ENCODE peak calls at places on chromosomes 6 and 20, in eight cellular contexts. One of them, this sample, is unnamed.

GRCh38 chr6:137290601-137291261 is 71.5 kb upstream of the IFNGR1 start:
- DNase-seq in mammary epithelial cell: peak
- DNase-seq in AG04450: no peak
- DNase-seq in fibroblast of pulmonary artery: no peak
- DNase-seq in iris pigment epithelial cell: no peak
- DNase-seq in neural crest cell: no peak
- DNase-seq in NCI-H1436: no peak
- DNase-seq in activated naive CD8-positive, alpha-beta T cell treated with anti-CD3 and anti-CD28 coated beads, Interleukin-2, amount 10 ng/mL, durations not matched to agents 7 days and 5 days: no peak
- DNase-seq in this sample: no peak

GRCh38 chr6:15628499-15629131 is 34.2 kb downstream of the DTNBP1 start:
- DNase-seq in mammary epithelial cell: peak
- DNase-seq in AG04450: peak
- DNase-seq in fibroblast of pulmonary artery: peak
- DNase-seq in iris pigment epithelial cell: peak
- DNase-seq in neural crest cell: no peak
- DNase-seq in NCI-H1436: no peak
- DNase-seq in activated naive CD8-positive, alpha-beta T cell treated with anti-CD3 and anti-CD28 coated beads, Interleukin-2, amount 10 ng/mL, durations not matched to agents 7 days and 5 days: no peak
- DNase-seq in this sample: no peak

GRCh38 chr20:63580796-63581461 is 6.9 kb upstream of the HELZ2 start:
- DNase-seq in mammary epithelial cell: peak
- DNase-seq in AG04450: no peak
- DNase-seq in fibroblast of pulmonary artery: peak
- DNase-seq in iris pigment epithelial cell: peak
- DNase-seq in neural crest cell: no peak
- DNase-seq in NCI-H1436: peak
- DNase-seq in activated naive CD8-positive, alpha-beta T cell treated with anti-CD3 and anti-CD28 coated beads, Interleukin-2, amount 10 ng/mL, durations not matched to agents 7 days and 5 days: no peak
- DNase-seq in this sample: peak

GRCh38 chr6:79670789-79671188 is 39.7 kb downstream of the SH3BGRL2 start:
- DNase-seq in mammary epithelial cell: no peak
- DNase-seq in AG04450: no peak
- DNase-seq in fibroblast of pulmonary artery: no peak
- DNase-seq in iris pigment epithelial cell: no peak
- DNase-seq in neural crest cell: no peak
- DNase-seq in NCI-H1436: peak
- DNase-seq in activated naive CD8-positive, alpha-beta T cell treated with anti-CD3 and anti-CD28 coated beads, Interleukin-2, amount 10 ng/mL, durations not matched to agents 7 days and 5 days: no peak
- DNase-seq in this sample: no peak

GRCh38 chr20:39893013-39893685 is 795.9 kb downstream of the MAFB start:
- DNase-seq in mammary epithelial cell: peak
- DNase-seq in AG04450: peak
- DNase-seq in fibroblast of pulmonary artery: peak
- DNase-seq in iris pigment epithelial cell: peak
- DNase-seq in neural crest cell: no peak
- DNase-seq in NCI-H1436: no peak
- DNase-seq in activated naive CD8-positive, alpha-beta T cell treated with anti-CD3 and anti-CD28 coated beads, Interleukin-2, amount 10 ng/mL, durations not matched to agents 7 days and 5 days: no peak
- DNase-seq in this sample: no peak

GRCh38 chr6:150334790-150335783 is 33.7 kb upstream of the IYD start:
- DNase-seq in mammary epithelial cell: peak
- DNase-seq in AG04450: peak
- DNase-seq in fibroblast of pulmonary artery: peak
- DNase-seq in iris pigment epithelial cell: peak
- DNase-seq in neural crest cell: peak
- DNase-seq in NCI-H1436: peak
- DNase-seq in activated naive CD8-positive, alpha-beta T cell treated with anti-CD3 and anti-CD28 coated beads, Interleukin-2, amount 10 ng/mL, durations not matched to agents 7 days and 5 days: no peak
- DNase-seq in this sample: no peak

GRCh38 chr6:133208183-133208755 is 32.9 kb upstream of the EYA4 start:
- DNase-seq in mammary epithelial cell: no peak
- DNase-seq in AG04450: peak
- DNase-seq in fibroblast of pulmonary artery: no peak
- DNase-seq in iris pigment epithelial cell: peak
- DNase-seq in neural crest cell: no peak
- DNase-seq in NCI-H1436: no peak
- DNase-seq in activated naive CD8-positive, alpha-beta T cell treated with anti-CD3 and anti-CD28 coated beads, Interleukin-2, amount 10 ng/mL, durations not matched to agents 7 days and 5 days: no peak
- DNase-seq in this sample: no peak

GRCh38 chr20:52130406-52130805 is 61.2 kb downstream of the ZFP64 start:
- DNase-seq in mammary epithelial cell: no peak
- DNase-seq in AG04450: no peak
- DNase-seq in fibroblast of pulmonary artery: peak
- DNase-seq in iris pigment epithelial cell: peak
- DNase-seq in neural crest cell: no peak
- DNase-seq in NCI-H1436: no peak
- DNase-seq in activated naive CD8-positive, alpha-beta T cell treated with anti-CD3 and anti-CD28 coated beads, Interleukin-2, amount 10 ng/mL, durations not matched to agents 7 days and 5 days: no peak
- DNase-seq in this sample: no peak

GRCh38 chr20:37914672-37915433 is 11.9 kb downstream of the VSTM2L start:
- DNase-seq in mammary epithelial cell: no peak
- DNase-seq in AG04450: no peak
- DNase-seq in fibroblast of pulmonary artery: no peak
- DNase-seq in iris pigment epithelial cell: no peak
- DNase-seq in neural crest cell: peak
- DNase-seq in NCI-H1436: peak
- DNase-seq in activated naive CD8-positive, alpha-beta T cell treated with anti-CD3 and anti-CD28 coated beads, Interleukin-2, amount 10 ng/mL, durations not matched to agents 7 days and 5 days: peak
- DNase-seq in this sample: peak

GRCh38 chr6:157019115-157019628 is 242.0 kb downstream of the ARID1B start:
- DNase-seq in mammary epithelial cell: no peak
- DNase-seq in AG04450: no peak
- DNase-seq in fibroblast of pulmonary artery: no peak
- DNase-seq in iris pigment epithelial cell: no peak
- DNase-seq in neural crest cell: no peak
- DNase-seq in NCI-H1436: no peak
- DNase-seq in activated naive CD8-positive, alpha-beta T cell treated with anti-CD3 and anti-CD28 coated beads, Interleukin-2, amount 10 ng/mL, durations not matched to agents 7 days and 5 days: no peak
- DNase-seq in this sample: no peak

GRCh38 chr6:5316946-5317345 is 55.6 kb downstream of the FARS2 start:
- DNase-seq in mammary epithelial cell: no peak
- DNase-seq in AG04450: no peak
- DNase-seq in fibroblast of pulmonary artery: no peak
- DNase-seq in iris pigment epithelial cell: no peak
- DNase-seq in neural crest cell: no peak
- DNase-seq in NCI-H1436: no peak
- DNase-seq in activated naive CD8-positive, alpha-beta T cell treated with anti-CD3 and anti-CD28 coated beads, Interleukin-2, amount 10 ng/mL, durations not matched to agents 7 days and 5 days: no peak
- DNase-seq in this sample: no peak

GRCh38 chr20:44592366-44592765 is 10.0 kb downstream of the PKIG start:
- DNase-seq in mammary epithelial cell: no peak
- DNase-seq in AG04450: no peak
- DNase-seq in fibroblast of pulmonary artery: no peak
- DNase-seq in iris pigment epithelial cell: no peak
- DNase-seq in neural crest cell: no peak
- DNase-seq in NCI-H1436: no peak
- DNase-seq in activated naive CD8-positive, alpha-beta T cell treated with anti-CD3 and anti-CD28 coated beads, Interleukin-2, amount 10 ng/mL, durations not matched to agents 7 days and 5 days: no peak
- DNase-seq in this sample: no peak

GRCh38 chr6:142810952-142811514 is 133.9 kb downstream of the HIVEP2 start:
- DNase-seq in mammary epithelial cell: no peak
- DNase-seq in AG04450: peak
- DNase-seq in fibroblast of pulmonary artery: no peak
- DNase-seq in iris pigment epithelial cell: peak
- DNase-seq in neural crest cell: no peak
- DNase-seq in NCI-H1436: no peak
- DNase-seq in activated naive CD8-positive, alpha-beta T cell treated with anti-CD3 and anti-CD28 coated beads, Interleukin-2, amount 10 ng/mL, durations not matched to agents 7 days and 5 days: no peak
- DNase-seq in this sample: no peak

GRCh38 chr6:137210903-137211302 is 8.3 kb downstream of the IFNGR1 start:
- DNase-seq in mammary epithelial cell: no peak
- DNase-seq in AG04450: no peak
- DNase-seq in fibroblast of pulmonary artery: peak
- DNase-seq in iris pigment epithelial cell: peak
- DNase-seq in neural crest cell: no peak
- DNase-seq in NCI-H1436: no peak
- DNase-seq in activated naive CD8-positive, alpha-beta T cell treated with anti-CD3 and anti-CD28 coated beads, Interleukin-2, amount 10 ng/mL, durations not matched to agents 7 days and 5 days: no peak
- DNase-seq in this sample: no peak

GRCh38 chr6:11771473-11772048 is 7.0 kb downstream of the ADTRP start:
- DNase-seq in mammary epithelial cell: peak
- DNase-seq in AG04450: no peak
- DNase-seq in fibroblast of pulmonary artery: no peak
- DNase-seq in iris pigment epithelial cell: peak
- DNase-seq in neural crest cell: no peak
- DNase-seq in NCI-H1436: no peak
- DNase-seq in activated naive CD8-positive, alpha-beta T cell treated with anti-CD3 and anti-CD28 coated beads, Interleukin-2, amount 10 ng/mL, durations not matched to agents 7 days and 5 days: no peak
- DNase-seq in this sample: no peak

GRCh38 chr6:38871745-38872568 is 156.8 kb downstream of the DNAH8 start:
- DNase-seq in mammary epithelial cell: peak
- DNase-seq in AG04450: peak
- DNase-seq in fibroblast of pulmonary artery: peak
- DNase-seq in iris pigment epithelial cell: peak
- DNase-seq in neural crest cell: peak
- DNase-seq in NCI-H1436: peak
- DNase-seq in activated naive CD8-positive, alpha-beta T cell treated with anti-CD3 and anti-CD28 coated beads, Interleukin-2, amount 10 ng/mL, durations not matched to agents 7 days and 5 days: peak
- DNase-seq in this sample: peak

GRCh38 chr20:52622086-52622485 is 350.1 kb upstream of the TSHZ2 start:
- DNase-seq in mammary epithelial cell: no peak
- DNase-seq in AG04450: no peak
- DNase-seq in fibroblast of pulmonary artery: peak
- DNase-seq in iris pigment epithelial cell: no peak
- DNase-seq in neural crest cell: no peak
- DNase-seq in NCI-H1436: no peak
- DNase-seq in activated naive CD8-positive, alpha-beta T cell treated with anti-CD3 and anti-CD28 coated beads, Interleukin-2, amount 10 ng/mL, durations not matched to agents 7 days and 5 days: no peak
- DNase-seq in this sample: no peak

GRCh38 chr20:43945391-43946205 is 30.9 kb downstream of the TOX2 start:
- DNase-seq in mammary epithelial cell: no peak
- DNase-seq in AG04450: no peak
- DNase-seq in fibroblast of pulmonary artery: no peak
- DNase-seq in iris pigment epithelial cell: no peak
- DNase-seq in neural crest cell: no peak
- DNase-seq in NCI-H1436: no peak
- DNase-seq in activated naive CD8-positive, alpha-beta T cell treated with anti-CD3 and anti-CD28 coated beads, Interleukin-2, amount 10 ng/mL, durations not matched to agents 7 days and 5 days: no peak
- DNase-seq in this sample: no peak

GRCh38 chr20:49770634-49771033 is 42.0 kb upstream of the SLC9A8 start:
- DNase-seq in mammary epithelial cell: no peak
- DNase-seq in AG04450: no peak
- DNase-seq in fibroblast of pulmonary artery: no peak
- DNase-seq in iris pigment epithelial cell: no peak
- DNase-seq in neural crest cell: no peak
- DNase-seq in NCI-H1436: no peak
- DNase-seq in activated naive CD8-positive, alpha-beta T cell treated with anti-CD3 and anti-CD28 coated beads, Interleukin-2, amount 10 ng/mL, durations not matched to agents 7 days and 5 days: no peak
- DNase-seq in this sample: no peak

GRCh38 chr20:50575869-50576720 is 65.9 kb downstream of the PTPN1 start:
- DNase-seq in mammary epithelial cell: no peak
- DNase-seq in AG04450: no peak
- DNase-seq in fibroblast of pulmonary artery: peak
- DNase-seq in iris pigment epithelial cell: peak
- DNase-seq in neural crest cell: peak
- DNase-seq in NCI-H1436: no peak
- DNase-seq in activated naive CD8-positive, alpha-beta T cell treated with anti-CD3 and anti-CD28 coated beads, Interleukin-2, amount 10 ng/mL, durations not matched to agents 7 days and 5 days: peak
- DNase-seq in this sample: no peak

GRCh38 chr6:29517728-29518440 is 30.1 kb upstream of the MAS1L start:
- DNase-seq in mammary epithelial cell: no peak
- DNase-seq in AG04450: no peak
- DNase-seq in fibroblast of pulmonary artery: no peak
- DNase-seq in iris pigment epithelial cell: no peak
- DNase-seq in neural crest cell: no peak
- DNase-seq in NCI-H1436: no peak
- DNase-seq in activated naive CD8-positive, alpha-beta T cell treated with anti-CD3 and anti-CD28 coated beads, Interleukin-2, amount 10 ng/mL, durations not matched to agents 7 days and 5 days: no peak
- DNase-seq in this sample: no peak

GRCh38 chr20:49163696-49164095 is 24.4 kb downstream of the STAU1 start:
- DNase-seq in mammary epithelial cell: no peak
- DNase-seq in AG04450: no peak
- DNase-seq in fibroblast of pulmonary artery: no peak
- DNase-seq in iris pigment epithelial cell: no peak
- DNase-seq in neural crest cell: no peak
- DNase-seq in NCI-H1436: no peak
- DNase-seq in activated naive CD8-positive, alpha-beta T cell treated with anti-CD3 and anti-CD28 coated beads, Interleukin-2, amount 10 ng/mL, durations not matched to agents 7 days and 5 days: no peak
- DNase-seq in this sample: no peak

GRCh38 chr6:131082335-131082734 is 19.3 kb upstream of the EPB41L2 start:
- DNase-seq in mammary epithelial cell: no peak
- DNase-seq in AG04450: no peak
- DNase-seq in fibroblast of pulmonary artery: no peak
- DNase-seq in iris pigment epithelial cell: no peak
- DNase-seq in neural crest cell: no peak
- DNase-seq in NCI-H1436: no peak
- DNase-seq in activated naive CD8-positive, alpha-beta T cell treated with anti-CD3 and anti-CD28 coated beads, Interleukin-2, amount 10 ng/mL, durations not matched to agents 7 days and 5 days: no peak
- DNase-seq in this sample: no peak

GRCh38 chr20:47622118-47622665 is 120.5 kb downstream of the NCOA3 start:
- DNase-seq in mammary epithelial cell: no peak
- DNase-seq in AG04450: no peak
- DNase-seq in fibroblast of pulmonary artery: no peak
- DNase-seq in iris pigment epithelial cell: no peak
- DNase-seq in neural crest cell: no peak
- DNase-seq in NCI-H1436: no peak
- DNase-seq in activated naive CD8-positive, alpha-beta T cell treated with anti-CD3 and anti-CD28 coated beads, Interleukin-2, amount 10 ng/mL, durations not matched to agents 7 days and 5 days: no peak
- DNase-seq in this sample: no peak

GRCh38 chr6:41505084-41506049 is 40.8 kb upstream of the FOXP4 start:
- DNase-seq in mammary epithelial cell: peak
- DNase-seq in AG04450: peak
- DNase-seq in fibroblast of pulmonary artery: peak
- DNase-seq in iris pigment epithelial cell: peak
- DNase-seq in neural crest cell: no peak
- DNase-seq in NCI-H1436: peak
- DNase-seq in activated naive CD8-positive, alpha-beta T cell treated with anti-CD3 and anti-CD28 coated beads, Interleukin-2, amount 10 ng/mL, durations not matched to agents 7 days and 5 days: no peak
- DNase-seq in this sample: no peak

GRCh38 chr6:87029711-87030314 is 65.1 kb downstream of the CGA start:
- DNase-seq in mammary epithelial cell: peak
- DNase-seq in AG04450: peak
- DNase-seq in fibroblast of pulmonary artery: peak
- DNase-seq in iris pigment epithelial cell: peak
- DNase-seq in neural crest cell: no peak
- DNase-seq in NCI-H1436: peak
- DNase-seq in activated naive CD8-positive, alpha-beta T cell treated with anti-CD3 and anti-CD28 coated beads, Interleukin-2, amount 10 ng/mL, durations not matched to agents 7 days and 5 days: no peak
- DNase-seq in this sample: peak

GRCh38 chr20:46539113-46539512 is 11.3 kb downstream of the OCSTAMP start:
- DNase-seq in mammary epithelial cell: no peak
- DNase-seq in AG04450: no peak
- DNase-seq in fibroblast of pulmonary artery: no peak
- DNase-seq in iris pigment epithelial cell: no peak
- DNase-seq in neural crest cell: no peak
- DNase-seq in NCI-H1436: no peak
- DNase-seq in activated naive CD8-positive, alpha-beta T cell treated with anti-CD3 and anti-CD28 coated beads, Interleukin-2, amount 10 ng/mL, durations not matched to agents 7 days and 5 days: no peak
- DNase-seq in this sample: no peak

GRCh38 chr6:156953125-156953477 is 175.9 kb downstream of the ARID1B start:
- DNase-seq in mammary epithelial cell: no peak
- DNase-seq in AG04450: no peak
- DNase-seq in fibroblast of pulmonary artery: peak
- DNase-seq in iris pigment epithelial cell: no peak
- DNase-seq in neural crest cell: no peak
- DNase-seq in NCI-H1436: no peak
- DNase-seq in activated naive CD8-positive, alpha-beta T cell treated with anti-CD3 and anti-CD28 coated beads, Interleukin-2, amount 10 ng/mL, durations not matched to agents 7 days and 5 days: no peak
- DNase-seq in this sample: no peak

GRCh38 chr6:116268589-116269293 is 11.0 kb downstream of the TSPYL1 start:
- DNase-seq in mammary epithelial cell: peak
- DNase-seq in AG04450: peak
- DNase-seq in fibroblast of pulmonary artery: peak
- DNase-seq in iris pigment epithelial cell: peak
- DNase-seq in neural crest cell: no peak
- DNase-seq in NCI-H1436: peak
- DNase-seq in activated naive CD8-positive, alpha-beta T cell treated with anti-CD3 and anti-CD28 coated beads, Interleukin-2, amount 10 ng/mL, durations not matched to agents 7 days and 5 days: no peak
- DNase-seq in this sample: peak

GRCh38 chr6:36320475-36320874 is 16.2 kb downstream of the BNIP5 start:
- DNase-seq in mammary epithelial cell: no peak
- DNase-seq in AG04450: no peak
- DNase-seq in fibroblast of pulmonary artery: no peak
- DNase-seq in iris pigment epithelial cell: no peak
- DNase-seq in neural crest cell: no peak
- DNase-seq in NCI-H1436: no peak
- DNase-seq in activated naive CD8-positive, alpha-beta T cell treated with anti-CD3 and anti-CD28 coated beads, Interleukin-2, amount 10 ng/mL, durations not matched to agents 7 days and 5 days: no peak
- DNase-seq in this sample: no peak

GRCh38 chr6:112934433-112935327 is 587.5 kb downstream of the RFPL4B start:
- DNase-seq in mammary epithelial cell: no peak
- DNase-seq in AG04450: no peak
- DNase-seq in fibroblast of pulmonary artery: no peak
- DNase-seq in iris pigment epithelial cell: no peak
- DNase-seq in neural crest cell: no peak
- DNase-seq in NCI-H1436: no peak
- DNase-seq in activated naive CD8-positive, alpha-beta T cell treated with anti-CD3 and anti-CD28 coated beads, Interleukin-2, amount 10 ng/mL, durations not matched to agents 7 days and 5 days: no peak
- DNase-seq in this sample: no peak

GRCh38 chr6:63565727-63566625 is 6.3 kb upstream of the LOC128125822 start:
- DNase-seq in mammary epithelial cell: no peak
- DNase-seq in AG04450: no peak
- DNase-seq in fibroblast of pulmonary artery: peak
- DNase-seq in iris pigment epithelial cell: peak
- DNase-seq in neural crest cell: no peak
- DNase-seq in NCI-H1436: no peak
- DNase-seq in activated naive CD8-positive, alpha-beta T cell treated with anti-CD3 and anti-CD28 coated beads, Interleukin-2, amount 10 ng/mL, durations not matched to agents 7 days and 5 days: no peak
- DNase-seq in this sample: no peak

GRCh38 chr6:79964607-79965081 is 17.3 kb upstream of the ELOVL4 start:
- DNase-seq in mammary epithelial cell: no peak
- DNase-seq in AG04450: no peak
- DNase-seq in fibroblast of pulmonary artery: no peak
- DNase-seq in iris pigment epithelial cell: no peak
- DNase-seq in neural crest cell: no peak
- DNase-seq in NCI-H1436: no peak
- DNase-seq in activated naive CD8-positive, alpha-beta T cell treated with anti-CD3 and anti-CD28 coated beads, Interleukin-2, amount 10 ng/mL, durations not matched to agents 7 days and 5 days: no peak
- DNase-seq in this sample: no peak

GRCh38 chr6:54646069-54646468 is 200.5 kb upstream of the FAM83B start:
- DNase-seq in mammary epithelial cell: no peak
- DNase-seq in AG04450: no peak
- DNase-seq in fibroblast of pulmonary artery: no peak
- DNase-seq in iris pigment epithelial cell: no peak
- DNase-seq in neural crest cell: no peak
- DNase-seq in NCI-H1436: no peak
- DNase-seq in activated naive CD8-positive, alpha-beta T cell treated with anti-CD3 and anti-CD28 coated beads, Interleukin-2, amount 10 ng/mL, durations not matched to agents 7 days and 5 days: no peak
- DNase-seq in this sample: no peak

This sample was measured in COR-L47.